ENCODE peak calls at places on chromosomes 16 and 17, in five cellular contexts. One of them, this sample, is unnamed.

GRCh38 chr17:19657182-19657581 is 8.6 kb downstream of the ALDH3A2 start:
- DNase-seq in lung: no peak
- DNase-seq in GM23248: no peak
- DNase-seq in AG04450: no peak
- DNase-seq in PC-3: no peak
- DNase-seq in this sample: no peak

GRCh38 chr16:79627092-79627491 is 26.6 kb upstream of the MAF start:
- DNase-seq in lung: no peak
- DNase-seq in GM23248: no peak
- DNase-seq in AG04450: no peak
- DNase-seq in PC-3: no peak
- DNase-seq in this sample: no peak

GRCh38 chr17:71200597-71200996 is 920.2 kb upstream of the SOX9 start:
- DNase-seq in lung: no peak
- DNase-seq in GM23248: peak
- DNase-seq in AG04450: no peak
- DNase-seq in PC-3: no peak
- DNase-seq in this sample: no peak

GRCh38 chr16:54422159-54422558 is 135.6 kb upstream of the IRX3 start:
- DNase-seq in lung: peak
- DNase-seq in GM23248: no peak
- DNase-seq in AG04450: no peak
- DNase-seq in PC-3: no peak
- DNase-seq in this sample: no peak

GRCh38 chr16:31149894-31150890 is at the start of gene PRSS36:
- DNase-seq in lung: no peak
- DNase-seq in GM23248: no peak
- DNase-seq in AG04450: no peak
- DNase-seq in PC-3: no peak
- DNase-seq in this sample: no peak

GRCh38 chr16:71460246-71460645 is 1.8 kb downstream of the ZNF23 start:
- DNase-seq in lung: no peak
- DNase-seq in GM23248: peak
- DNase-seq in AG04450: peak
- DNase-seq in PC-3: peak
- DNase-seq in this sample: peak

GRCh38 chr17:82351713-82352488 is 7.1 kb upstream of the TEX19 start:
- DNase-seq in lung: peak
- DNase-seq in GM23248: peak
- DNase-seq in AG04450: peak
- DNase-seq in PC-3: peak
- DNase-seq in this sample: peak

GRCh38 chr17:69870091-69870530 is 204.9 kb upstream of the KCNJ16 start:
- DNase-seq in lung: no peak
- DNase-seq in GM23248: peak
- DNase-seq in AG04450: peak
- DNase-seq in PC-3: peak
- DNase-seq in this sample: peak

GRCh38 chr17:9291912-9292562 is 270.7 kb downstream of the NTN1 start:
- DNase-seq in lung: no peak
- DNase-seq in GM23248: peak
- DNase-seq in AG04450: peak
- DNase-seq in PC-3: peak
- DNase-seq in this sample: no peak

GRCh38 chr16:83015871-83016270 is 389.1 kb downstream of the CDH13 start:
- DNase-seq in lung: no peak
- DNase-seq in GM23248: peak
- DNase-seq in AG04450: no peak
- DNase-seq in PC-3: no peak
- DNase-seq in this sample: no peak

GRCh38 chr16:87713469-87714229 is 52.1 kb downstream of the KLHDC4 start:
- DNase-seq in lung: no peak
- DNase-seq in GM23248: no peak
- DNase-seq in AG04450: no peak
- DNase-seq in PC-3: no peak
- DNase-seq in this sample: no peak

GRCh38 chr16:15913046-15913698 is 24.8 kb upstream of the CEP20 start:
- DNase-seq in lung: no peak
- DNase-seq in GM23248: no peak
- DNase-seq in AG04450: no peak
- DNase-seq in PC-3: no peak
- DNase-seq in this sample: no peak

GRCh38 chr16:46689492-46690280 is at the start of gene ORC6:
- DNase-seq in lung: peak
- DNase-seq in GM23248: peak
- DNase-seq in AG04450: peak
- DNase-seq in PC-3: peak
- DNase-seq in this sample: peak

GRCh38 chr17:4672726-4673125 is 31.2 kb downstream of the PELP1 start:
- DNase-seq in lung: no peak
- DNase-seq in GM23248: no peak
- DNase-seq in AG04450: no peak
- DNase-seq in PC-3: no peak
- DNase-seq in this sample: no peak

GRCh38 chr17:7997186-7997585 is 5.2 kb upstream of the GUCY2D start:
- DNase-seq in lung: no peak
- DNase-seq in GM23248: peak
- DNase-seq in AG04450: no peak
- DNase-seq in PC-3: peak
- DNase-seq in this sample: peak

GRCh38 chr17:67517335-67517734 is 140.3 kb downstream of the PITPNC1 start:
- DNase-seq in lung: no peak
- DNase-seq in GM23248: no peak
- DNase-seq in AG04450: no peak
- DNase-seq in PC-3: no peak
- DNase-seq in this sample: no peak

GRCh38 chr17:65495255-65496060 is 66.0 kb downstream of the AXIN2 start:
- DNase-seq in lung: peak
- DNase-seq in GM23248: no peak
- DNase-seq in AG04450: no peak
- DNase-seq in PC-3: no peak
- DNase-seq in this sample: no peak

GRCh38 chr17:4696432-4696796 is 7.5 kb downstream of the PELP1 start:
- DNase-seq in lung: no peak
- DNase-seq in GM23248: no peak
- DNase-seq in AG04450: no peak
- DNase-seq in PC-3: no peak
- DNase-seq in this sample: no peak

GRCh38 chr17:39944393-39944711 is 16.8 kb downstream of the LRRC3C start:
- DNase-seq in lung: no peak
- DNase-seq in GM23248: no peak
- DNase-seq in AG04450: no peak
- DNase-seq in PC-3: no peak
- DNase-seq in this sample: no peak

GRCh38 chr17:61770752-61771533 is 92.4 kb downstream of the BRIP1 start:
- DNase-seq in lung: no peak
- DNase-seq in GM23248: peak
- DNase-seq in AG04450: peak
- DNase-seq in PC-3: no peak
- DNase-seq in this sample: peak

GRCh38 chr16:89693931-89694783 is 7.3 kb downstream of the SPATA2L start:
- DNase-seq in lung: no peak
- DNase-seq in GM23248: no peak
- DNase-seq in AG04450: no peak
- DNase-seq in PC-3: no peak
- DNase-seq in this sample: no peak

GRCh38 chr16:87406495-87407088 is 14.5 kb downstream of the MAP1LC3B start:
- DNase-seq in lung: no peak
- DNase-seq in GM23248: no peak
- DNase-seq in AG04450: no peak
- DNase-seq in PC-3: no peak
- DNase-seq in this sample: no peak

This sample was measured in HCEC 1CT.